ENCODE peak calls at places on chromosomes 7 and 10, in six cellular contexts. Z, G, S, Q, T and M are unnamed samples.

GRCh38 chr10:78450807-78451485 is 417.3 kb downstream of the RPS24 start:
- DNase-seq in Z (no peak), Q (no peak), S (no peak), G (no peak), T (no peak), M (no peak)

GRCh38 chr10:71259815-71260501 is 47.6 kb downstream of the UNC5B start:
- DNase-seq in T (no peak), Z (no peak), Q (no peak), S (no peak), G (no peak), M (no peak)

GRCh38 chr7:41809487-41810257 is 106.8 kb upstream of the INHBA start:
- DNase-seq in Q (no peak), T (peak; percentile 54), G (no peak), Z (no peak), S (no peak), M (peak; percentile 20)

GRCh38 chr10:76299501-76299900 is 868.1 kb downstream of the LRMDA start:
- DNase-seq in G (no peak), Q (no peak), S (no peak), Z (no peak), T (no peak), M (no peak)

GRCh38 chr10:121990015-121990677 is 1.2 kb downstream of the TACC2 start:
- DNase-seq in Z (no peak), Q (no peak), T (no peak), G (no peak), S (no peak), M (no peak)

GRCh38 chr7:130831817-130832481 is 97.9 kb upstream of the KLF14 start:
- DNase-seq in Q (peak; percentile 62), Z (no peak), S (peak; percentile 41), G (no peak), T (no peak), M (peak; percentile 26)

GRCh38 chr10:131198843-131199242 is 112.7 kb downstream of the TCERG1L start:
- DNase-seq in T (no peak), S (no peak), Q (no peak), G (no peak), Z (no peak), M (no peak)

GRCh38 chr7:146937836-146938235 is 821.2 kb downstream of the CNTNAP2 start:
- DNase-seq in Z (no peak), Q (no peak), G (no peak), S (no peak), T (no peak), M (no peak)

GRCh38 chr10:60964257-60965235 is 20.6 kb upstream of the RHOBTB1 start:
- DNase-seq in T (peak; percentile 51), S (peak; percentile 51), G (peak; percentile 53), Z (peak; percentile 67), Q (peak; percentile 79), M (peak; percentile 64)

GRCh38 chr7:497946-498655 is 21.5 kb downstream of the PDGFA start:
- DNase-seq in Q (no peak), S (no peak), G (no peak), T (peak; percentile 26), Z (no peak), M (no peak)

GRCh38 chr10:3239920-3240909 is 67.6 kb upstream of the PITRM1 start:
- DNase-seq in Z (no peak), S (no peak), Q (no peak), T (no peak), G (no peak), M (no peak)

GRCh38 chr10:49539320-49539885 is 482 bp upstream of the ERCC6 start:
- DNase-seq in S (peak; percentile 41), Z (peak; percentile 10), T (peak; percentile 60), Q (peak; percentile 50), G (peak; percentile 40), M (peak; percentile 37)

GRCh38 chr7:130272456-130273080 is 5.9 kb downstream of the CPA2 start:
- DNase-seq in G (no peak), Z (no peak), T (no peak), Q (no peak), S (peak; percentile 83), M (no peak)

GRCh38 chr7:102039706-102040105 is 222.3 kb downstream of the CUX1 start:
- DNase-seq in S (no peak), G (no peak), T (no peak), Z (no peak), Q (no peak), M (no peak)

GRCh38 chr10:119447823-119448546 is 94.5 kb downstream of the RGS10 start:
- DNase-seq in S (no peak), T (peak; percentile 35), Q (no peak), G (no peak), Z (no peak), M (no peak)

GRCh38 chr7:151146761-151147160 is 20.7 kb downstream of the GBX1 start:
- DNase-seq in S (no peak), Q (no peak), T (no peak), Z (no peak), G (no peak), M (no peak)

GRCh38 chr10:114541081-114541833 is 116.8 kb downstream of the ABLIM1 start:
- DNase-seq in Q (no peak), S (no peak), T (no peak), G (peak; percentile 76), Z (no peak), M (no peak)

GRCh38 chr10:86349474-86349873 is 17.1 kb downstream of the GRID1 start:
- DNase-seq in G (no peak), T (peak; percentile 10), Z (peak; percentile 74), Q (peak; percentile 70), S (peak; percentile 45), M (no peak)

GRCh38 chr10:63862860-63863259 is 341.7 kb downstream of the REEP3 start:
- DNase-seq in G (no peak), Q (no peak), Z (no peak), T (no peak), S (no peak), M (no peak)

GRCh38 chr7:96667026-96667425 is 42.6 kb downstream of the SEM1 start:
- DNase-seq in G (no peak), Z (no peak), T (no peak), S (no peak), Q (no peak), M (no peak)

GRCh38 chr7:23293500-23294073 is 5.6 kb upstream of the MALSU1 start:
- DNase-seq in T (no peak), Z (no peak), S (no peak), G (no peak), Q (no peak), M (no peak)

GRCh38 chr7:139654270-139655181 is 123.3 kb downstream of the HIPK2 start:
- DNase-seq in G (no peak), Z (no peak), Q (no peak), T (no peak), S (no peak), M (no peak)

GRCh38 chr7:47191876-47192291 is 390.0 kb downstream of the TNS3 start:
- DNase-seq in Z (no peak), G (no peak), S (no peak), Q (no peak), T (peak; percentile 69), M (no peak)

GRCh38 chr7:18437086-18437485 is 58.5 kb upstream of the HDAC9 start:
- DNase-seq in Z (no peak), Q (no peak), S (no peak), G (no peak), T (no peak), M (no peak)

GRCh38 chr10:42490368-42490767 is 148.0 kb downstream of the ZNF33B start:
- DNase-seq in G (no peak), T (no peak), S (no peak), Z (no peak), Q (no peak), M (no peak)

GRCh38 chr10:70508912-70509366 is 30.4 kb downstream of the PALD1 start:
- DNase-seq in Q (peak; percentile 78), T (peak; percentile 56), G (no peak), Z (no peak), S (peak; percentile 30), M (no peak)

GRCh38 chr10:95208702-95209391 is 14.8 kb downstream of the ACSM6 start:
- DNase-seq in Z (no peak), T (no peak), G (no peak), S (no peak), Q (no peak), M (peak; percentile 4)